ENCODE peak calls at places on chromosome 1, in nine cellular contexts. One of them, this sample, is unnamed.

GRCh38 chr1:53608071-53608470 is 130.9 kb downstream of the GLIS1 start:
- DNase-seq in cardiac muscle cell: no peak
- DNase-seq in BJ: no peak
- DNase-seq in activated naive CD4-positive, alpha-beta T cell treated with anti-CD3 and anti-CD28 coated beads, Interleukin-2, amount 50 U/mL, for 16 hours: no peak
- DNase-seq in HT-29: no peak
- DNase-seq in HCEC 1CT: no peak
- DNase-seq in IMR-90: no peak
- DNase-seq in T follicular helper cell: no peak
- DNase-seq in globus pallidus: no peak
- DNase-seq in this sample: no peak

GRCh38 chr1:28779751-28780150 is 32.2 kb upstream of the OPRD1 start:
- DNase-seq in IMR-90: no peak
- DNase-seq in T follicular helper cell: no peak
- DNase-seq in cardiac muscle cell: no peak
- DNase-seq in globus pallidus: no peak
- DNase-seq in HT-29: no peak
- DNase-seq in activated naive CD4-positive, alpha-beta T cell treated with anti-CD3 and anti-CD28 coated beads, Interleukin-2, amount 50 U/mL, for 16 hours: no peak
- DNase-seq in HCEC 1CT: no peak
- DNase-seq in BJ: no peak
- DNase-seq in this sample: no peak

GRCh38 chr1:204947747-204948146 is 77.1 kb downstream of the NFASC start:
- DNase-seq in cardiac muscle cell: no peak
- DNase-seq in activated naive CD4-positive, alpha-beta T cell treated with anti-CD3 and anti-CD28 coated beads, Interleukin-2, amount 50 U/mL, for 16 hours: no peak
- DNase-seq in IMR-90: no peak
- DNase-seq in HCEC 1CT: no peak
- DNase-seq in globus pallidus: no peak
- DNase-seq in HT-29: no peak
- DNase-seq in T follicular helper cell: no peak
- DNase-seq in BJ: no peak
- DNase-seq in this sample: no peak

GRCh38 chr1:26417111-26417510 is 6.5 kb downstream of the LIN28A start:
- DNase-seq in IMR-90: peak
- DNase-seq in globus pallidus: peak
- DNase-seq in T follicular helper cell: peak
- DNase-seq in HT-29: peak
- DNase-seq in activated naive CD4-positive, alpha-beta T cell treated with anti-CD3 and anti-CD28 coated beads, Interleukin-2, amount 50 U/mL, for 16 hours: peak
- DNase-seq in cardiac muscle cell: peak
- DNase-seq in HCEC 1CT: peak
- DNase-seq in BJ: no peak
- DNase-seq in this sample: peak

GRCh38 chr1:203828002-203828401 is 32.6 kb downstream of the ZBED6 start:
- DNase-seq in T follicular helper cell: no peak
- DNase-seq in activated naive CD4-positive, alpha-beta T cell treated with anti-CD3 and anti-CD28 coated beads, Interleukin-2, amount 50 U/mL, for 16 hours: no peak
- DNase-seq in cardiac muscle cell: no peak
- DNase-seq in HCEC 1CT: no peak
- DNase-seq in IMR-90: peak
- DNase-seq in HT-29: no peak
- DNase-seq in globus pallidus: no peak
- DNase-seq in BJ: no peak
- DNase-seq in this sample: no peak

GRCh38 chr1:198423701-198424100 is 116.8 kb downstream of the ATP6V1G3 start:
- DNase-seq in activated naive CD4-positive, alpha-beta T cell treated with anti-CD3 and anti-CD28 coated beads, Interleukin-2, amount 50 U/mL, for 16 hours: no peak
- DNase-seq in BJ: no peak
- DNase-seq in HCEC 1CT: no peak
- DNase-seq in HT-29: no peak
- DNase-seq in cardiac muscle cell: no peak
- DNase-seq in IMR-90: no peak
- DNase-seq in globus pallidus: no peak
- DNase-seq in T follicular helper cell: no peak
- DNase-seq in this sample: no peak

GRCh38 chr1:100438789-100439188 is 86.5 kb downstream of the CDC14A start:
- DNase-seq in IMR-90: no peak
- DNase-seq in HT-29: no peak
- DNase-seq in BJ: no peak
- DNase-seq in globus pallidus: no peak
- DNase-seq in T follicular helper cell: no peak
- DNase-seq in cardiac muscle cell: no peak
- DNase-seq in HCEC 1CT: no peak
- DNase-seq in activated naive CD4-positive, alpha-beta T cell treated with anti-CD3 and anti-CD28 coated beads, Interleukin-2, amount 50 U/mL, for 16 hours: no peak
- DNase-seq in this sample: no peak

GRCh38 chr1:181112071-181112929 is 23.8 kb downstream of the IER5 start:
- DNase-seq in T follicular helper cell: no peak
- DNase-seq in IMR-90: peak
- DNase-seq in cardiac muscle cell: no peak
- DNase-seq in HT-29: peak
- DNase-seq in globus pallidus: no peak
- DNase-seq in BJ: peak
- DNase-seq in HCEC 1CT: peak
- DNase-seq in activated naive CD4-positive, alpha-beta T cell treated with anti-CD3 and anti-CD28 coated beads, Interleukin-2, amount 50 U/mL, for 16 hours: no peak
- DNase-seq in this sample: no peak

GRCh38 chr1:87872189-87872588 is 543.5 kb downstream of the LMO4 start:
- DNase-seq in T follicular helper cell: no peak
- DNase-seq in HCEC 1CT: no peak
- DNase-seq in IMR-90: no peak
- DNase-seq in cardiac muscle cell: no peak
- DNase-seq in HT-29: no peak
- DNase-seq in BJ: no peak
- DNase-seq in globus pallidus: no peak
- DNase-seq in activated naive CD4-positive, alpha-beta T cell treated with anti-CD3 and anti-CD28 coated beads, Interleukin-2, amount 50 U/mL, for 16 hours: no peak
- DNase-seq in this sample: no peak

GRCh38 chr1:77021637-77022036 is 154.4 kb downstream of the ST6GALNAC5 start:
- DNase-seq in IMR-90: no peak
- DNase-seq in activated naive CD4-positive, alpha-beta T cell treated with anti-CD3 and anti-CD28 coated beads, Interleukin-2, amount 50 U/mL, for 16 hours: no peak
- DNase-seq in cardiac muscle cell: no peak
- DNase-seq in T follicular helper cell: no peak
- DNase-seq in BJ: no peak
- DNase-seq in globus pallidus: no peak
- DNase-seq in HT-29: no peak
- DNase-seq in HCEC 1CT: no peak
- DNase-seq in this sample: no peak

GRCh38 chr1:166141969-166142368 is 24.8 kb downstream of the FAM78B start:
- DNase-seq in globus pallidus: no peak
- DNase-seq in activated naive CD4-positive, alpha-beta T cell treated with anti-CD3 and anti-CD28 coated beads, Interleukin-2, amount 50 U/mL, for 16 hours: no peak
- DNase-seq in HCEC 1CT: no peak
- DNase-seq in IMR-90: no peak
- DNase-seq in HT-29: no peak
- DNase-seq in BJ: no peak
- DNase-seq in T follicular helper cell: no peak
- DNase-seq in cardiac muscle cell: no peak
- DNase-seq in this sample: no peak

GRCh38 chr1:109624215-109625010 is 4.8 kb downstream of the AMPD2 start:
- DNase-seq in globus pallidus: no peak
- DNase-seq in T follicular helper cell: no peak
- DNase-seq in activated naive CD4-positive, alpha-beta T cell treated with anti-CD3 and anti-CD28 coated beads, Interleukin-2, amount 50 U/mL, for 16 hours: no peak
- DNase-seq in IMR-90: no peak
- DNase-seq in BJ: no peak
- DNase-seq in HCEC 1CT: no peak
- DNase-seq in HT-29: no peak
- DNase-seq in cardiac muscle cell: no peak
- DNase-seq in this sample: no peak

GRCh38 chr1:161021168-161021958 is 411 bp upstream of the F11R start:
- DNase-seq in cardiac muscle cell: peak
- DNase-seq in BJ: no peak
- DNase-seq in HCEC 1CT: no peak
- DNase-seq in T follicular helper cell: peak
- DNase-seq in activated naive CD4-positive, alpha-beta T cell treated with anti-CD3 and anti-CD28 coated beads, Interleukin-2, amount 50 U/mL, for 16 hours: peak
- DNase-seq in HT-29: peak
- DNase-seq in globus pallidus: no peak
- DNase-seq in IMR-90: peak
- DNase-seq in this sample: peak

GRCh38 chr1:55716610-55717009 is 501.4 kb upstream of the USP24 start:
- DNase-seq in cardiac muscle cell: no peak
- DNase-seq in activated naive CD4-positive, alpha-beta T cell treated with anti-CD3 and anti-CD28 coated beads, Interleukin-2, amount 50 U/mL, for 16 hours: no peak
- DNase-seq in BJ: no peak
- DNase-seq in HT-29: no peak
- DNase-seq in T follicular helper cell: no peak
- DNase-seq in IMR-90: peak
- DNase-seq in globus pallidus: no peak
- DNase-seq in HCEC 1CT: peak
- DNase-seq in this sample: no peak

GRCh38 chr1:6269997-6270401 is 9.1 kb upstream of the GPR153 start:
- DNase-seq in BJ: no peak
- DNase-seq in activated naive CD4-positive, alpha-beta T cell treated with anti-CD3 and anti-CD28 coated beads, Interleukin-2, amount 50 U/mL, for 16 hours: no peak
- DNase-seq in cardiac muscle cell: no peak
- DNase-seq in HT-29: peak
- DNase-seq in globus pallidus: no peak
- DNase-seq in IMR-90: no peak
- DNase-seq in HCEC 1CT: no peak
- DNase-seq in T follicular helper cell: no peak
- DNase-seq in this sample: no peak

GRCh38 chr1:48030696-48031365 is 33.6 kb upstream of the TRABD2B start:
- DNase-seq in cardiac muscle cell: no peak
- DNase-seq in globus pallidus: no peak
- DNase-seq in T follicular helper cell: no peak
- DNase-seq in IMR-90: no peak
- DNase-seq in BJ: no peak
- DNase-seq in HCEC 1CT: no peak
- DNase-seq in HT-29: no peak
- DNase-seq in activated naive CD4-positive, alpha-beta T cell treated with anti-CD3 and anti-CD28 coated beads, Interleukin-2, amount 50 U/mL, for 16 hours: no peak
- DNase-seq in this sample: no peak

GRCh38 chr1:103513720-103514119 is 11.8 kb upstream of the RNPC3 start:
- DNase-seq in IMR-90: peak
- DNase-seq in globus pallidus: no peak
- DNase-seq in HCEC 1CT: peak
- DNase-seq in T follicular helper cell: no peak
- DNase-seq in cardiac muscle cell: no peak
- DNase-seq in HT-29: no peak
- DNase-seq in activated naive CD4-positive, alpha-beta T cell treated with anti-CD3 and anti-CD28 coated beads, Interleukin-2, amount 50 U/mL, for 16 hours: no peak
- DNase-seq in BJ: no peak
- DNase-seq in this sample: no peak

GRCh38 chr1:18941221-18942141 is 15.0 kb downstream of the IFFO2 start:
- DNase-seq in T follicular helper cell: no peak
- DNase-seq in HT-29: no peak
- DNase-seq in globus pallidus: peak
- DNase-seq in BJ: no peak
- DNase-seq in activated naive CD4-positive, alpha-beta T cell treated with anti-CD3 and anti-CD28 coated beads, Interleukin-2, amount 50 U/mL, for 16 hours: no peak
- DNase-seq in IMR-90: peak
- DNase-seq in HCEC 1CT: no peak
- DNase-seq in cardiac muscle cell: no peak
- DNase-seq in this sample: no peak

GRCh38 chr1:2570261-2570794 is 14.2 kb downstream of the TNFRSF14 start:
- DNase-seq in HCEC 1CT: no peak
- DNase-seq in cardiac muscle cell: no peak
- DNase-seq in globus pallidus: no peak
- DNase-seq in T follicular helper cell: no peak
- DNase-seq in BJ: no peak
- DNase-seq in activated naive CD4-positive, alpha-beta T cell treated with anti-CD3 and anti-CD28 coated beads, Interleukin-2, amount 50 U/mL, for 16 hours: no peak
- DNase-seq in HT-29: no peak
- DNase-seq in IMR-90: no peak
- DNase-seq in this sample: no peak

GRCh38 chr1:67672260-67672803 is 12.7 kb upstream of the GADD45A start:
- DNase-seq in HT-29: no peak
- DNase-seq in cardiac muscle cell: no peak
- DNase-seq in IMR-90: no peak
- DNase-seq in T follicular helper cell: no peak
- DNase-seq in HCEC 1CT: no peak
- DNase-seq in globus pallidus: no peak
- DNase-seq in activated naive CD4-positive, alpha-beta T cell treated with anti-CD3 and anti-CD28 coated beads, Interleukin-2, amount 50 U/mL, for 16 hours: no peak
- DNase-seq in BJ: no peak
- DNase-seq in this sample: no peak

GRCh38 chr1:205048382-205048781 is 5.4 kb downstream of the CNTN2 start:
- DNase-seq in HT-29: no peak
- DNase-seq in activated naive CD4-positive, alpha-beta T cell treated with anti-CD3 and anti-CD28 coated beads, Interleukin-2, amount 50 U/mL, for 16 hours: no peak
- DNase-seq in BJ: no peak
- DNase-seq in IMR-90: no peak
- DNase-seq in cardiac muscle cell: no peak
- DNase-seq in HCEC 1CT: no peak
- DNase-seq in globus pallidus: peak
- DNase-seq in T follicular helper cell: no peak
- DNase-seq in this sample: no peak

GRCh38 chr1:26094076-26094669 is 17.5 kb upstream of the PDIK1L start:
- DNase-seq in activated naive CD4-positive, alpha-beta T cell treated with anti-CD3 and anti-CD28 coated beads, Interleukin-2, amount 50 U/mL, for 16 hours: no peak
- DNase-seq in HT-29: no peak
- DNase-seq in IMR-90: peak
- DNase-seq in T follicular helper cell: no peak
- DNase-seq in cardiac muscle cell: peak
- DNase-seq in BJ: no peak
- DNase-seq in HCEC 1CT: no peak
- DNase-seq in globus pallidus: no peak
- DNase-seq in this sample: no peak

GRCh38 chr1:154219511-154219910 is 1.2 kb upstream of the UBAP2L start:
- DNase-seq in BJ: no peak
- DNase-seq in IMR-90: peak
- DNase-seq in globus pallidus: peak
- DNase-seq in cardiac muscle cell: peak
- DNase-seq in HT-29: peak
- DNase-seq in HCEC 1CT: no peak
- DNase-seq in activated naive CD4-positive, alpha-beta T cell treated with anti-CD3 and anti-CD28 coated beads, Interleukin-2, amount 50 U/mL, for 16 hours: no peak
- DNase-seq in T follicular helper cell: no peak
- DNase-seq in this sample: no peak

GRCh38 chr1:193111641-193112090 is 6.5 kb upstream of the GLRX2 start:
- DNase-seq in T follicular helper cell: no peak
- DNase-seq in HT-29: peak
- DNase-seq in activated naive CD4-positive, alpha-beta T cell treated with anti-CD3 and anti-CD28 coated beads, Interleukin-2, amount 50 U/mL, for 16 hours: no peak
- DNase-seq in BJ: peak
- DNase-seq in IMR-90: peak
- DNase-seq in globus pallidus: no peak
- DNase-seq in HCEC 1CT: peak
- DNase-seq in cardiac muscle cell: peak
- DNase-seq in this sample: no peak

GRCh38 chr1:236185687-236186086 is 43.3 kb downstream of the GPR137B start:
- DNase-seq in BJ: no peak
- DNase-seq in cardiac muscle cell: no peak
- DNase-seq in T follicular helper cell: no peak
- DNase-seq in activated naive CD4-positive, alpha-beta T cell treated with anti-CD3 and anti-CD28 coated beads, Interleukin-2, amount 50 U/mL, for 16 hours: no peak
- DNase-seq in HT-29: no peak
- DNase-seq in IMR-90: no peak
- DNase-seq in globus pallidus: no peak
- DNase-seq in HCEC 1CT: no peak
- DNase-seq in this sample: no peak

This sample was measured in T-helper 17 cell.